ENCODE peak calls at places on chromosomes 3 and 15, in seven cellular contexts. One of them, this sample, is unnamed.

GRCh38 chr15:62165029-62165792 is at the start of gene C2CD4B:
- DNase-seq in spleen: peak
- DNase-seq in transverse colon: peak
- DNase-seq in GM12892: no peak
- DNase-seq in GM12878: no peak
- DNase-seq in GM23338: peak
- DNase-seq in stomach: peak
- DNase-seq in this sample: no peak

GRCh38 chr3:28716939-28717338 is 368.3 kb upstream of the AZI2 start:
- DNase-seq in GM23338: no peak
- DNase-seq in transverse colon: no peak
- DNase-seq in GM12878: no peak
- DNase-seq in stomach: no peak
- DNase-seq in GM12892: no peak
- DNase-seq in spleen: no peak
- DNase-seq in this sample: no peak

GRCh38 chr15:62999923-63000484 is 42.5 kb upstream of the TPM1 start:
- DNase-seq in GM12892: no peak
- DNase-seq in spleen: no peak
- DNase-seq in stomach: no peak
- DNase-seq in transverse colon: no peak
- DNase-seq in GM12878: no peak
- DNase-seq in GM23338: peak
- DNase-seq in this sample: no peak

GRCh38 chr3:142366434-142366833 is 81.4 kb downstream of the XRN1 start:
- DNase-seq in GM12878: no peak
- DNase-seq in GM12892: no peak
- DNase-seq in transverse colon: no peak
- DNase-seq in GM23338: peak
- DNase-seq in stomach: no peak
- DNase-seq in spleen: no peak
- DNase-seq in this sample: no peak

GRCh38 chr3:45986303-45986982 is 9.2 kb downstream of the FYCO1 start:
- DNase-seq in spleen: no peak
- DNase-seq in stomach: peak
- DNase-seq in GM12878: no peak
- DNase-seq in GM23338: no peak
- DNase-seq in transverse colon: no peak
- DNase-seq in GM12892: no peak
- DNase-seq in this sample: no peak

GRCh38 chr15:43441316-43441715 is 51.6 kb downstream of the TP53BP1 start:
- DNase-seq in GM12878: no peak
- DNase-seq in spleen: no peak
- DNase-seq in stomach: no peak
- DNase-seq in GM23338: no peak
- DNase-seq in transverse colon: no peak
- DNase-seq in GM12892: no peak
- DNase-seq in this sample: no peak

GRCh38 chr3:13072239-13073041 is 789 bp downstream of the IQSEC1 start:
- DNase-seq in transverse colon: peak
- DNase-seq in spleen: peak
- DNase-seq in GM12878: peak
- DNase-seq in GM23338: peak
- DNase-seq in stomach: peak
- DNase-seq in GM12892: no peak
- DNase-seq in this sample: no peak

GRCh38 chr15:44009056-44009455 is 182.3 kb downstream of the WDR76 start:
- DNase-seq in GM12892: no peak
- DNase-seq in GM12878: no peak
- DNase-seq in GM23338: no peak
- DNase-seq in stomach: no peak
- DNase-seq in spleen: no peak
- DNase-seq in transverse colon: no peak
- DNase-seq in this sample: no peak

GRCh38 chr3:171110715-171111114 is 84.2 kb upstream of the SLC2A2 start:
- DNase-seq in GM12892: no peak
- DNase-seq in GM12878: no peak
- DNase-seq in spleen: peak
- DNase-seq in GM23338: no peak
- DNase-seq in stomach: no peak
- DNase-seq in transverse colon: no peak
- DNase-seq in this sample: no peak

GRCh38 chr3:40930131-40930538 is 269.2 kb upstream of the CTNNB1 start:
- DNase-seq in stomach: peak
- DNase-seq in GM12878: no peak
- DNase-seq in GM23338: no peak
- DNase-seq in spleen: no peak
- DNase-seq in GM12892: no peak
- DNase-seq in transverse colon: no peak
- DNase-seq in this sample: no peak

GRCh38 chr3:72664171-72664570 is 184.1 kb downstream of the SHQ1 start:
- DNase-seq in GM12878: no peak
- DNase-seq in stomach: no peak
- DNase-seq in GM23338: no peak
- DNase-seq in GM12892: no peak
- DNase-seq in transverse colon: no peak
- DNase-seq in spleen: no peak
- DNase-seq in this sample: no peak

GRCh38 chr15:81357178-81357686 is 16.8 kb downstream of the TMC3 start:
- DNase-seq in spleen: no peak
- DNase-seq in GM23338: peak
- DNase-seq in GM12878: no peak
- DNase-seq in GM12892: no peak
- DNase-seq in transverse colon: no peak
- DNase-seq in stomach: no peak
- DNase-seq in this sample: no peak

GRCh38 chr3:63905731-63906620 is 6.2 kb downstream of the SCAANT1 start:
- DNase-seq in GM12878: no peak
- DNase-seq in spleen: no peak
- DNase-seq in stomach: no peak
- DNase-seq in transverse colon: no peak
- DNase-seq in GM12892: no peak
- DNase-seq in GM23338: no peak
- DNase-seq in this sample: no peak

GRCh38 chr3:172317984-172318383 is 130.3 kb downstream of the GHSR start:
- DNase-seq in GM23338: no peak
- DNase-seq in spleen: no peak
- DNase-seq in GM12878: peak
- DNase-seq in GM12892: no peak
- DNase-seq in stomach: no peak
- DNase-seq in transverse colon: peak
- DNase-seq in this sample: no peak

GRCh38 chr3:40719660-40720287 is 195.0 kb downstream of the ZNF621 start:
- DNase-seq in GM12878: no peak
- DNase-seq in GM23338: peak
- DNase-seq in stomach: no peak
- DNase-seq in spleen: no peak
- DNase-seq in transverse colon: no peak
- DNase-seq in GM12892: no peak
- DNase-seq in this sample: peak

GRCh38 chr3:154135511-154136173 is 14.5 kb downstream of the ARHGEF26 start:
- DNase-seq in GM12878: no peak
- DNase-seq in spleen: no peak
- DNase-seq in stomach: peak
- DNase-seq in GM23338: no peak
- DNase-seq in transverse colon: no peak
- DNase-seq in GM12892: no peak
- DNase-seq in this sample: peak

GRCh38 chr3:190121061-190121765 is 516 bp upstream of the P3H2 start:
- DNase-seq in GM12892: no peak
- DNase-seq in stomach: no peak
- DNase-seq in GM23338: no peak
- DNase-seq in GM12878: no peak
- DNase-seq in transverse colon: no peak
- DNase-seq in spleen: no peak
- DNase-seq in this sample: no peak

GRCh38 chr15:40555876-40556275 is 9.0 kb downstream of the CCDC32 start:
- DNase-seq in GM12892: no peak
- DNase-seq in stomach: no peak
- DNase-seq in transverse colon: no peak
- DNase-seq in GM23338: no peak
- DNase-seq in spleen: no peak
- DNase-seq in GM12878: no peak
- DNase-seq in this sample: no peak

GRCh38 chr15:40554164-40554530 is 10.7 kb downstream of the CCDC32 start:
- DNase-seq in GM12892: no peak
- DNase-seq in GM12878: no peak
- DNase-seq in stomach: no peak
- DNase-seq in transverse colon: no peak
- DNase-seq in GM23338: peak
- DNase-seq in spleen: no peak
- DNase-seq in this sample: no peak

GRCh38 chr15:40564591-40565332 is at the start of gene CCDC32:
- DNase-seq in transverse colon: peak
- DNase-seq in stomach: peak
- DNase-seq in spleen: peak
- DNase-seq in GM12892: peak
- DNase-seq in GM23338: peak
- DNase-seq in GM12878: peak
- DNase-seq in this sample: peak

GRCh38 chr15:40562691-40563090 is 2.2 kb downstream of the CCDC32 start:
- DNase-seq in stomach: no peak
- DNase-seq in spleen: no peak
- DNase-seq in GM12878: no peak
- DNase-seq in GM12892: no peak
- DNase-seq in GM23338: no peak
- DNase-seq in transverse colon: no peak
- DNase-seq in this sample: no peak

DNA sequence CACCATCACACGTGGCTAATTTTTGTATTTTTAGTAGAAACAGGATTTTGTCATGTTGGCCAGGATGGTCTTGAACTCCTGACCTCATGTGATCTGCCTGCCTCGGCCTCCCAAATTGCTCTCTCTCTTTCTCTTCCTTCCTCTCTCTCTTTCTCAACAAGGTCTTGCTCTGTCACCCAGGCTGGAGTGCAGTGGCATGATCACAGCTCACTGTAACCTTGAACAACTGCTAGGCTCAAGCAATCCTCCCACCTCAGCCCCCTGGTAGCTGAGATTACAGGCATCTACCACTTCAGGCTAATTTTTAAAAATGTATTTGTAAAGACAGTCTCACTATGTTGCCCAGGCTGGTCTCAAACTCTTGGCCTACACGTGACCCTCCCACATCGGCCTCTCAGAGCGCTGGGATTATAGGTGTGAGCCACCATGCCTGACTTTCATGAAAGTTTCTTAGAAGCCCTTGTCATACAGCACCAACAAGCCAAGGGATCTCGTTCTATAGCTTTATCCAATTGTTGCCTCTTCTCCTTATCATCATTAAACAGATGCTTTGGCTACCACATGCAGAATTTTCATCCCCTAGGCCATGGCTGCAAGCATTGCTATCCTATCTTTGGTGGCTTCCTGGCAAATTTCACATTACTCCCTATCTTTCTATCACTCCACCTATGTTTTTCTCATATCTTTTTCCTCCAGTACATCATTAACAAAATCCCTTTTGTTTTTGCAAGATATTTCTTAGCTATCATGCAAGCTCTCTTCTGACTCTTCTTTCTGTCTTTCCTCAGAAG is 5.7 kb downstream of the CCDC32 start:
- DNase-seq in GM12878: no peak
- DNase-seq in GM23338: no peak
- DNase-seq in stomach: no peak
- DNase-seq in transverse colon: no peak
- DNase-seq in GM12892: no peak
- DNase-seq in spleen: no peak
- DNase-seq in this sample: no peak
- TF ChIP-seq POLR2AphosphoS5 in GM12878: no peak
- TF ChIP-seq POLR2AphosphoS5 in GM23338: no peak
- TF ChIP-seq POLR2AphosphoS5 in stomach: no peak
- TF ChIP-seq POLR2AphosphoS5 in transverse colon: no peak
- TF ChIP-seq POLR2AphosphoS5 in GM12892: no peak
- TF ChIP-seq POLR2AphosphoS5 in spleen: no peak
- TF ChIP-seq POLR2AphosphoS5 in this sample: no peak

GRCh38 chr15:49238342-49238741 is 68.3 kb downstream of the GALK2 start:
- DNase-seq in stomach: no peak
- DNase-seq in GM23338: no peak
- DNase-seq in GM12878: no peak
- DNase-seq in GM12892: no peak
- DNase-seq in transverse colon: no peak
- DNase-seq in spleen: no peak
- DNase-seq in this sample: no peak
- TF ChIP-seq POLR2AphosphoS5 in stomach: peak
- TF ChIP-seq POLR2AphosphoS5 in GM23338: no peak
- TF ChIP-seq POLR2AphosphoS5 in GM12878: no peak
- TF ChIP-seq POLR2AphosphoS5 in GM12892: no peak
- TF ChIP-seq POLR2AphosphoS5 in transverse colon: peak
- TF ChIP-seq POLR2AphosphoS5 in spleen: no peak
- TF ChIP-seq POLR2AphosphoS5 in this sample: no peak

GRCh38 chr15:94269954-94270353 is 38.6 kb downstream of the MCTP2 start:
- DNase-seq in GM23338: no peak
- DNase-seq in stomach: no peak
- DNase-seq in spleen: no peak
- DNase-seq in transverse colon: no peak
- DNase-seq in GM12892: no peak
- DNase-seq in GM12878: no peak
- DNase-seq in this sample: no peak
- TF ChIP-seq POLR2AphosphoS5 in GM23338: no peak
- TF ChIP-seq POLR2AphosphoS5 in stomach: no peak
- TF ChIP-seq POLR2AphosphoS5 in spleen: no peak
- TF ChIP-seq POLR2AphosphoS5 in transverse colon: no peak
- TF ChIP-seq POLR2AphosphoS5 in GM12892: no peak
- TF ChIP-seq POLR2AphosphoS5 in GM12878: no peak
- TF ChIP-seq POLR2AphosphoS5 in this sample: no peak

GRCh38 chr15:36757189-36757814 is 177.9 kb downstream of the CDIN1 start:
- DNase-seq in GM12878: no peak
- DNase-seq in stomach: no peak
- DNase-seq in GM12892: no peak
- DNase-seq in spleen: no peak
- DNase-seq in GM23338: no peak
- DNase-seq in transverse colon: no peak
- DNase-seq in this sample: no peak
- TF ChIP-seq POLR2AphosphoS5 in GM12878: no peak
- TF ChIP-seq POLR2AphosphoS5 in stomach: no peak
- TF ChIP-seq POLR2AphosphoS5 in GM12892: no peak
- TF ChIP-seq POLR2AphosphoS5 in spleen: no peak
- TF ChIP-seq POLR2AphosphoS5 in GM23338: no peak
- TF ChIP-seq POLR2AphosphoS5 in transverse colon: no peak
- TF ChIP-seq POLR2AphosphoS5 in this sample: no peak

DNA sequence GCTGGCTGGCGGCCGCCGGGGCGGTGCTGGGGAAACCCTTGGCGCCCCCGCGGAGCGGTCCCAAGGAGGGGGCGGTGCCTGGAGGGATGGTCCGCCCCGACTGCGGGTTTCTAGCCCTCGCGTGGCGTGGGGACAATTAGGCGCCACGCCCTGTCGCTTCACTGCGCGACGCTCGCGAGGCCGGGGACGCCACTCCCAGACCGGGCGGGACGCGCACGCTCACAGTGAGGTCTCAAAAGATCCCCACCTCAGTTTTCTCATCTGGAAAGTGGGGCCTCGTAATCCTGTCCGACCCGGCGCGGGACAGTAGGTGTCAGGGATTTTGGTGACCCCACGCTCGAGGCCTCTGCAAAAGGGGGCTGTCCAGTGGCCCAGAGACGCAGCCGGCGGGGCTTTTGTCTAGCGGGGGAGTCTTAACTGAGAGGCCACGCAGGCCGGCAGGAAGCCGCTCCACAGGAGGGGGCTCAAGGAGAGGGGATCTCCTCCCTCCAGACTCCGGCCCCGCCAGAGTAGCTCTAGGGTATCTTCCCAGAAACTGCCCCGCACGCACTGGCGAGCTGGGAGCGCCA is 808 bp upstream of the CLK3 start:
- DNase-seq in spleen: peak
- DNase-seq in stomach: peak
- DNase-seq in GM23338: peak
- DNase-seq in GM12892: peak
- DNase-seq in GM12878: peak
- DNase-seq in transverse colon: peak
- DNase-seq in this sample: no peak
- TF ChIP-seq POLR2AphosphoS5 in spleen: peak
- TF ChIP-seq POLR2AphosphoS5 in stomach: peak
- TF ChIP-seq POLR2AphosphoS5 in GM23338: no peak
- TF ChIP-seq POLR2AphosphoS5 in GM12892: no peak
- TF ChIP-seq POLR2AphosphoS5 in GM12878: no peak
- TF ChIP-seq POLR2AphosphoS5 in transverse colon: peak
- TF ChIP-seq POLR2AphosphoS5 in this sample: peak

This sample was measured in esophagus muscularis mucosa.